ENCODE peak calls at places on chromosomes 16 and 17, in five cellular contexts. B is left lung, V is right lobe of liver, H is coronary artery, U is heart right ventricle. M is an unnamed sample.

GRCh38 chr16:78543066-78543465 is 443.6 kb downstream of the WWOX start:
- DNase-seq in B (no peak), V (no peak), H (no peak), U (no peak), M (no peak)

GRCh38 chr16:12143776-12144175 is 167.2 kb downstream of the SNX29 start:
- DNase-seq in B (no peak), V (no peak), H (no peak), U (no peak), M (no peak)

GRCh38 chr17:65588194-65588808 is 26.9 kb upstream of the AXIN2 start:
- DNase-seq in B (peak; percentile 83), V (no peak), H (no peak), U (no peak), M (no peak)

GRCh38 chr17:59353936-59354755 is 22.7 kb downstream of the YPEL2 start:
- DNase-seq in B (no peak), V (no peak), H (no peak), U (no peak), M (no peak)

GRCh38 chr16:27242868-27243590 is 25.5 kb downstream of the NSMCE1 start:
- DNase-seq in B (no peak), V (no peak), H (no peak), U (no peak), M (no peak)

GRCh38 chr16:27408012-27408601 is 6.1 kb downstream of the IL21R start:
- DNase-seq in B (no peak), V (no peak), H (peak; percentile 8), U (no peak), M (no peak)

GRCh38 chr17:28725660-28726395 is at the start of gene TLCD1:
- DNase-seq in B (peak; percentile 92), V (peak; percentile 81), H (peak; percentile 88), U (peak; percentile 39), M (no peak)

GRCh38 chr17:16338391-16338790 is 14.9 kb downstream of the CENPV start:
- DNase-seq in B (no peak), V (no peak), H (no peak), U (no peak), M (no peak)

GRCh38 chr16:75471723-75472634 is 7.5 kb upstream of the TMEM170A start:
- DNase-seq in B (peak; percentile 17), V (peak; percentile 36), H (no peak), U (peak; percentile 64), M (no peak)

GRCh38 chr16:4500283-4500682 is 24.1 kb downstream of the HMOX2 start:
- DNase-seq in B (no peak), V (no peak), H (no peak), U (no peak), M (no peak)

GRCh38 chr17:68433911-68434503 is 23.3 kb downstream of the WIPI1 start:
- DNase-seq in B (no peak), V (no peak), H (no peak), U (no peak), M (no peak)

GRCh38 chr16:5508371-5508770 is 410.8 kb upstream of the EEF2KMT start:
- DNase-seq in B (no peak), V (no peak), H (no peak), U (no peak), M (no peak)

GRCh38 chr17:74454197-74455024 is 12.0 kb upstream of the CD300A start:
- DNase-seq in B (peak; percentile 99), V (peak; percentile 96), H (peak; percentile 95), U (peak; percentile 94), M (no peak)

GRCh38 chr16:13269905-13270528 is 368.6 kb downstream of the SHISA9 start:
- DNase-seq in B (no peak), V (peak; percentile 43), H (no peak), U (no peak), M (no peak)

GRCh38 chr17:66716236-66717026 is 118.5 kb upstream of the CACNG5 start:
- DNase-seq in B (no peak), V (no peak), H (no peak), U (no peak), M (no peak)

GRCh38 chr16:52976539-52977167 is 76.0 kb downstream of the CHD9NB start:
- DNase-seq in B (no peak), V (no peak), H (no peak), U (peak; percentile 4), M (no peak)

GRCh38 chr17:74760404-74761105 is 12.1 kb downstream of the NHERF1 start:
- DNase-seq in B (no peak), V (peak; percentile 81), H (no peak), U (no peak), M (no peak)

GRCh38 chr16:68834550-68834949 is 8.8 kb upstream of the TANGO6 start:
- DNase-seq in B (no peak), V (no peak), H (no peak), U (no peak), M (no peak)

GRCh38 chr17:82177761-82178498 is 34.7 kb downstream of the CCDC57 start:
- DNase-seq in B (peak; percentile 47), V (no peak), H (no peak), U (no peak), M (no peak)

GRCh38 chr16:79171504-79172240 is 428.9 kb downstream of the MAF start:
- DNase-seq in B (no peak), V (no peak), H (no peak), U (no peak), M (no peak)

GRCh38 chr16:46853713-46854443 is 22.9 kb upstream of the C16orf87 start:
- DNase-seq in B (peak; percentile 86), V (peak; percentile 78), H (no peak), U (peak; percentile 76), M (peak; percentile 66)

GRCh38 chr17:38729368-38729885 is 714 bp upstream of the CISD3 start:
- DNase-seq in B (no peak), V (no peak), H (no peak), U (no peak), M (no peak)

GRCh38 chr16:69131749-69132423 is 502 bp downstream of the CHTF8 start:
- DNase-seq in B (no peak), V (peak; percentile 88), H (peak; percentile 84), U (peak; percentile 83), M (peak; percentile 77)

DNA sequence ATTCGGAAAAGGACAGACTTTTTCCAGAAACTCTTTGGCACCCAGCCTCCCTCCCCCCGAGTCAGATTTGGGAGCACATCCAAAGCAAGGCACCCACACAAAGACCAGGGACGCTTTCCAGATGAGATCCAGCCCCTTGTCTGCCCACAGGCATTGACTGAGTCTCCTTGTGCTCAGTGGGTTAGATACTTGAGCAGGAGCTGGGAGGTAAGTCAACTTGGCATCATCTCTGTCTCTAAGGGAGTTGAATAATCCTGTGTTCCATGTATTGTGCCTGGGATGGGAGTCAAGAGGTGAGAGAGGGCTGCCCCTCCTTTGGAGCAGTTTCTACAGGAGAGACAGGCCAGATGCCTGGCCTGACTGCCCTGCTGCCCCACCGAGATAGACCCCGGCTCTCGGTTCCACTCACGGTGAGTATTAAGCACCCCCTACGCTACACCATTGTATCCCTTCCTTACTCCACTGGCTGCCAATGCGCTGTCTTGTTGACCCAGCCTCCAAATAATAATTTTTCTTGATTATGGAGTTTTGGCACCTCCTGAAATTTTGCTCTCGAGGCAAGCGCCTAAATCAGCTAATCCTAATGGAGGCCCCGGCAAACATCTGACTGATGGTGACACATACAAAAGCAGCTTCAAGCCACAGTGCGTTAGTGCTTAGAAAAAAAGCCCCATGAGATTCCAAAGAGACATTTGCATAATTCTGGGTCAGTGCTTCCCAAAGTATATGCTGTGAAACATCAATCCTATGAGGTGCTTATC is 29.6 kb upstream of the MAP3K14 start:
- DNase-seq in B (no peak), V (no peak), H (peak; percentile 71), U (peak; percentile 43), M (peak; percentile 44)
- TF ChIP-seq CTCF in B (no peak), V (no peak), H (no peak), U (no peak), M (no peak)

DNA sequence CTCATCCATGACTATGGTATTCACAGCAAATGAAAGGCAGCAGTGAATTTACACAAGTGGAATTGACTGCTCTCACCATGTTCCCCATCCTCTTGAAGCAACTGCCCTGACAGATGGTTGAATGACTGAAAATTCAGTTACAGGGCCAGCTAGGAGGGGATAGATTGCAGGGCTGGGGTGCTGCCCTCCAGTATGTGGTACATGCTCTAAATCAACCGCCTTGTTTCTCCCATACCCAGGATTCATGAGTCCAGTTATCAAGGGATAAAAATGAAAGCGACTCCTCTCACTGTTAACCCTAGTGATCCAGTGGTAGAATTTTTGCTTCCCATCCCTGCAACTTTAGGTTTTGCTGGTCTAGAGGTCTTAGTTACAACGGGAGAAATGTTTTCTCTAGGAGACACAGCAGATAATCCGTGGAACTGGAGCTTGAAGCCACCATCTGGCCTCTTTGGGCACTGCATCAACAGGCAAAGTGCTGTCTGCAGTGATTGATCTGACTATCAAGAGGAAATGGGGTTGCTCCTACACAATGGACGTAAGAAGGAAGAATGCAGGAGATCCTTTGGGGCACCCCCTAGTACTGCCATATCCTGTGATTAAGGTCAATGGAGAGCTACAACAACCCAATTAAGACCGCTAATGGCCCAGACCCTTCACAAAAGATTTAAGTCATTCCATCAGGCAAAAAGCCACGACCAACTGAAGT is 32.0 kb downstream of the SCPEP1 start:
- DNase-seq in B (no peak), V (peak; percentile 38), H (no peak), U (peak; percentile 23), M (no peak)
- H3K4me3 ChIP-seq in B (no peak overlapping the region), V (no peak overlapping the region), H (no peak overlapping the region), U (no peak overlapping the region), M (peak overlapping the region; percentile 11)

GRCh38 chr16:86138121-86138944 is 239.4 kb downstream of the IRF8 start:
- DNase-seq in B (no peak), V (no peak), H (no peak), U (no peak), M (no peak)

GRCh38 chr16:86142801-86143236 is 243.9 kb downstream of the IRF8 start:
- DNase-seq in B (no peak), V (no peak), H (no peak), U (no peak), M (no peak)

GRCh38 chr16:86145669-86146068 is 246.7 kb downstream of the IRF8 start:
- DNase-seq in B (no peak), V (no peak), H (no peak), U (no peak), M (no peak)

DNA sequence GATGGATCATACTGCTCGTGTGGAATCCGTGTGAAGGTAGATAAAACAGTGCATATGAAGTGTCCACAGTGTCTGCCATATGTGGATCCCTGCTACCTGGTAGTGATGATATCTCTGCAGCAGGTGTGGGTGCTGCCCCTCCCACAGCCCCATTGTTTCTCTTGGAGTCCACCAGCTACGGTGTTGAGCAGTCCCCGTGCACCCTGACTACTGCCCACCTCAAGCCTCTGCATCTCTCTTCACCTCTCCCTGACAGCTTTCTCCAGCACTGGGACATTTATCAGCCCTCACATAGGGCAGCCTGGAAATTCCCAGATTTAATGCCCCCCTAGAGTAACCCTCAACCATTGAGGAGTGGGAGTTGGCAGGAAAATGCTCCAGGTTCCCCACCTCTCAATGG is 244.7 kb downstream of the IRF8 start:
- DNase-seq in B (no peak), V (no peak), H (no peak), U (no peak), M (no peak)
- TF ChIP-seq CTCF in B (no peak), V (no peak), H (no peak), U (no peak), M (no peak)

GRCh38 chr16:88649924-88650748 is 717 bp downstream of the CYBA start:
- DNase-seq in B (peak; percentile 80), V (no peak), H (no peak), U (no peak), M (no peak)

GRCh38 chr16:88652763-88653065 is 1.9 kb upstream of the CYBA start:
- DNase-seq in B (peak; percentile 72), V (no peak), H (no peak), U (no peak), M (no peak)

GRCh38 chr16:88651989-88652762 is 1.3 kb upstream of the CYBA start:
- DNase-seq in B (peak; percentile 82), V (no peak), H (no peak), U (no peak), M (no peak)

GRCh38 chr16:88650749-88651275 is at the start of gene CYBA:
- DNase-seq in B (peak; percentile 97), V (peak; percentile 84), H (no peak), U (peak; percentile 77), M (peak; percentile 49)

GRCh38 chr16:88651276-88651988 is 579 bp upstream of the CYBA start:
- DNase-seq in B (peak; percentile 88), V (peak; percentile 81), H (no peak), U (peak; percentile 73), M (no peak)
- H3K4me3 ChIP-seq in B (peak overlapping the region; percentile 94), V (peak overlapping the region; percentile 55), H (peak overlapping the region; percentile 99), U (peak overlapping the region; percentile 59), M (peak overlapping the region; percentile 86)